ENCODE peak calls at places on chromosomes 5 and 9, in eight cellular contexts. M is fibroblast of the conjunctiva, B is GM06990, W is HuH-7.5, A is H9, T is M059J, Q is ELF-1, Z is GM03348. C is an unnamed sample.

GRCh38 chr5:159210306-159210722 is 961 bp upstream of the RNF145 start:
- DNase-seq in B (no peak), M (no peak), W (peak), Q (peak), A (no peak), T (peak), Z (no peak), C (no peak)

GRCh38 chr5:119028575-119028974 is 40.2 kb upstream of the DTWD2 start:
- DNase-seq in Z (no peak), A (no peak), T (no peak), W (no peak), B (no peak), M (no peak), Q (no peak), C (no peak)

GRCh38 chr9:21294325-21294724 is 10.8 kb downstream of the IFNA5 start:
- DNase-seq in T (peak), W (no peak), Q (no peak), A (no peak), B (no peak), Z (no peak), M (no peak), C (no peak)

GRCh38 chr9:112541690-112542089 is 55.1 kb downstream of the KIAA1958 start:
- DNase-seq in B (no peak), A (no peak), W (no peak), M (no peak), T (peak), Z (peak), Q (no peak), C (peak)

GRCh38 chr5:124456244-124456643 is 290.2 kb downstream of the ZNF608 start:
- DNase-seq in A (no peak), T (no peak), Q (no peak), M (no peak), B (no peak), W (no peak), Z (no peak), C (no peak)

GRCh38 chr9:38176256-38176655 is 107.2 kb upstream of the SHB start:
- DNase-seq in B (no peak), M (no peak), Q (no peak), T (peak), Z (no peak), W (no peak), A (no peak), C (no peak)

GRCh38 chr9:112078432-112078831 is 96.7 kb downstream of the SUSD1 start:
- DNase-seq in T (peak), Z (no peak), M (no peak), W (no peak), B (peak), A (no peak), Q (no peak), C (no peak)

GRCh38 chr9:131817627-131818026 is 77.8 kb upstream of the RAPGEF1 start:
- DNase-seq in M (no peak), Z (no peak), T (no peak), A (no peak), B (no peak), W (no peak), Q (no peak), C (no peak)

GRCh38 chr5:44365351-44365750 is 23.9 kb downstream of the FGF10 start:
- DNase-seq in Z (peak), M (peak), Q (no peak), W (no peak), A (no peak), B (no peak), T (no peak), C (no peak)

GRCh38 chr5:180208435-180209081 is 453 bp downstream of the RASGEF1C start:
- DNase-seq in A (peak), M (no peak), B (no peak), Z (no peak), W (peak), Q (no peak), T (no peak), C (peak)

GRCh38 chr5:17379188-17379951 is 118.7 kb upstream of the TAF11L2 start:
- DNase-seq in W (no peak), Z (no peak), M (no peak), Q (no peak), A (no peak), B (no peak), T (peak), C (no peak)

GRCh38 chr5:76473676-76474075 is 70.6 kb downstream of the IQGAP2 start:
- DNase-seq in Q (no peak), M (no peak), W (no peak), T (no peak), B (no peak), Z (no peak), A (no peak), C (no peak)

GRCh38 chr5:169724303-169724702 is 87.2 kb downstream of the DOCK2 start:
- DNase-seq in A (no peak), T (no peak), B (no peak), Z (no peak), Q (no peak), W (no peak), M (no peak), C (no peak)

C was measured in thyroid gland.